ENCODE peak calls at places on chromosomes 16 and 17, in eight cellular contexts. B is lung, Z is astrocyte, A is endothelial cell of umbilical vein, I is GM23248, E is colonic mucosa, L is pancreas, W is uterus. K is an unnamed sample. For H3K9me3, the result is how much of the 10 kb centered on the place peaks cover.

GRCh38 chr16:75576384-75576811 is 10.2 kb downstream of the GABARAPL2 start:
- DNase-seq in B (no peak), L (no peak), Z (no peak), I (no peak), A (no peak), E (no peak), W (peak), K (no peak)

GRCh38 chr17:46930083-46930482 is 7.1 kb downstream of the GOSR2 start:
- DNase-seq in E (no peak), W (no peak), B (no peak), L (no peak), Z (no peak), I (no peak), A (no peak), K (no peak)

GRCh38 chr17:81187586-81188490 is 21.8 kb upstream of the AATK start:
- DNase-seq in I (no peak), E (no peak), B (no peak), Z (no peak), W (no peak), L (no peak), A (no peak), K (no peak)

GRCh38 chr17:19664821-19665181 is 16.2 kb downstream of the ALDH3A2 start:
- DNase-seq in Z (no peak), L (no peak), B (no peak), W (no peak), E (no peak), A (no peak), I (no peak), K (no peak)

GRCh38 chr16:86823895-86824671 is 245.7 kb downstream of the FOXL1 start:
- DNase-seq in Z (peak), W (no peak), B (no peak), E (no peak), I (peak), A (peak), L (no peak), K (no peak)

GRCh38 chr17:67491009-67491677 is 114.1 kb downstream of the PITPNC1 start:
- DNase-seq in L (peak), W (peak), I (peak), B (peak), Z (peak), E (peak), A (peak), K (peak)

GRCh38 chr16:4376126-4376819 is 4.6 kb downstream of the VASN start:
- DNase-seq in A (no peak), Z (peak), E (peak), W (peak), B (peak), L (peak), I (peak), K (peak)

GRCh38 chr16:23359092-23359760 is 57.1 kb downstream of the SCNN1B start:
- DNase-seq in B (no peak), Z (no peak), W (no peak), E (no peak), I (peak), A (peak), L (peak), K (no peak)

GRCh38 chr16:70746040-70746707 is 54.8 kb downstream of the VAC14 start:
- DNase-seq in E (peak), I (peak), W (peak), L (peak), B (peak), Z (peak), A (peak), K (peak)

GRCh38 chr17:27624555-27624954 is 6.4 kb upstream of the LGALS9 start:
- DNase-seq in Z (no peak), W (no peak), E (no peak), B (no peak), L (no peak), I (no peak), A (no peak), K (no peak)

GRCh38 chr17:2400474-2400866 is 390 bp downstream of the MNT start:
- DNase-seq in I (peak), A (peak), L (peak), E (peak), W (no peak), Z (no peak), B (no peak), K (peak)

GRCh38 chr16:57725077-57725953 is 10.3 kb upstream of the KATNB1 start:
- DNase-seq in E (no peak), B (no peak), Z (no peak), A (no peak), I (no peak), L (no peak), W (no peak), K (no peak)

GRCh38 chr16:72246423-72246822 is 74.5 kb upstream of the PMFBP1 start:
- DNase-seq in A (no peak), Z (no peak), W (no peak), E (no peak), I (no peak), B (no peak), L (no peak), K (no peak)

GRCh38 chr16:67336646-67337045 is 10.0 kb downstream of the LRRC36 start:
- DNase-seq in A (no peak), E (no peak), W (no peak), B (no peak), I (peak), L (no peak), Z (no peak), K (no peak)

GRCh38 chr16:81005644-81006471 is 827 bp downstream of the CMC2 start:
- DNase-seq in B (no peak), A (peak), I (peak), L (no peak), Z (no peak), W (peak), E (peak), K (no peak)

GRCh38 chr16:66740533-66740932 is 10.9 kb downstream of the DYNC1LI2 start:
- DNase-seq in I (peak), Z (no peak), L (no peak), A (peak), W (no peak), B (no peak), E (peak), K (no peak)

DNA sequence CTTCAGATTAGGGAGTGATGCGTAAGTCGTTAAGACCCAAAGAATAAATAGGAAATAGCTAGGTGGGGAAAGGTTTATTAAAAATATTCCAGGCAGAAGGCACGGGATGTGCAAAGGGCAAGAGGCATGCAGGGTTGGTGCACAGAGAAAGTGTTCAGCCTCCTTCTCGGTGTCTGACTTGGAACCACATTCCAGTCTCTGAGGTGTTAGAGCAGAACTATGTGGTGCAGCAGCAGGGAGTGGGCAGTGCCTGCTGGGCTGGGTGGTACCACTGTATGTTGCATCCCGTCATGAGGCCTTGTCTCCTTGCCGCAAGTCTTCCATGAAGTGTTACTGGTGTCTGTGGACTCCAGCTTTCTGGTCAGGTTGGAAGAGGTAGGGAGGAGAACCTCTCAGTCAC is 11.1 kb downstream of the NKD1 start:
- DNase-seq in Z (no peak), I (no peak), W (no peak), E (no peak), A (no peak), B (no peak), L (no peak), K (no peak)
- H3K27ac ChIP-seq in Z (no peak), I (no peak), W (no peak), E (no peak), A (no peak), B (no peak), L (no peak), K (no peak)

GRCh38 chr16:35562471-35562870 is 2103.1 kb downstream of the TP53TG3F start:
- DNase-seq in W (no peak), A (no peak), L (no peak), E (no peak), B (no peak), I (no peak), Z (no peak), K (no peak)

GRCh38 chr16:35559911-35560636 is 2100.7 kb downstream of the TP53TG3F start:
- DNase-seq in Z (no peak), W (no peak), I (no peak), E (no peak), A (no peak), B (no peak), L (no peak), K (no peak)

GRCh38 chr16:35562919-35563318 is 2103.5 kb downstream of the TP53TG3F start:
- DNase-seq in W (no peak), Z (no peak), B (no peak), L (no peak), I (no peak), E (no peak), A (no peak), K (no peak)

GRCh38 chr16:35561346-35561745 is 2101.9 kb downstream of the TP53TG3F start:
- DNase-seq in Z (no peak), B (no peak), L (no peak), E (no peak), W (no peak), I (no peak), A (no peak), K (no peak)

GRCh38 chr16:35560637-35560984 is 2101.2 kb downstream of the TP53TG3F start:
- DNase-seq in B (no peak), A (no peak), E (no peak), W (no peak), Z (no peak), I (no peak), L (no peak), K (no peak)
- H3K9me3 ChIP-seq in B (under half), A (under half), E (under half), W (under half), Z (under half), I (under half), L (under half), K (under half)

DNA sequence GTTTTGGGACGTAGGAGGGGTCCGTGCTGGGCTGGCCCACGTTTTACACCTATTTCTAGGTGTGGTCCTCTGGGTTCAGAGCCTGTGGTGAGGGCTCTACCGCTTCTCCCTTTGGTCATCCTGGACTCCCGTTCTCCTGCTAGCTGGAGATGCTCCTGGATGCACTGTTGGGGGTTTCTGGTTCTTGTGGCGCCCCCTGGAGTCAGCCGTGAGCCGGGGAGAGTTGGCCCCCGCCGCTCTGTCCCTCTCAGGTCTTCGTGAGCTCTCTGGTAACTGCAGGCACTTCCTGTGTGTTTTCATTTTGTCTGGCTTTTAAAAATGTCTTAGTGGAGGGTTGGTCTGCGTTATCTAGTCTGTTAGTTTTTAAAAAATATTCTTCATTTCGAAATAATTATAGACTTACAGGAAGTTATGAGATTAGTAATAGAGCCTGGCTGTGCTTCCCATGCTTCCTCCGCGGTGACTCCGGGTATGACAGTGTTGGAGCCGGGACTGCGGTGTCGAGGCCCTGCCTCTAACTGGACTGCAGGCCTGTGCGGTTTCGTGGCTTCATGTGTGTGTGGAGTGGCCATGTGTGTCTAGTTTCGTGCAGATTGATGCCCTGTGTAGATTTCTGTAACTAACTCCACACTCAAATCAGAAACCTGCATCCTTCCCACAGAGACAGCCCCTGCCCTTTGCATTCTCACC is 78.0 kb upstream of the ZNF750 start:
- DNase-seq in Z (no peak), L (no peak), B (no peak), W (no peak), A (peak), E (peak), I (peak), K (no peak)
- H3K27ac ChIP-seq in Z (no peak), L (no peak), B (no peak), W (no peak), A (no peak), E (no peak), I (no peak), K (no peak)

GRCh38 chr16:54605536-54606066 is 319.0 kb upstream of the IRX3 start:
- DNase-seq in L (no peak), A (no peak), B (no peak), Z (no peak), W (no peak), E (no peak), I (no peak), K (no peak)
- H3K9me3 ChIP-seq in L (under half), A (under half), B (under half), Z (under half), W (under half), E (under half), I (under half), K (under half)

GRCh38 chr17:49021768-49022103 is 24.6 kb downstream of the IGF2BP1 start:
- DNase-seq in A (peak), Z (no peak), I (no peak), E (no peak), B (no peak), L (no peak), W (no peak), K (no peak)

GRCh38 chr17:49018673-49019215 is 21.6 kb downstream of the IGF2BP1 start:
- DNase-seq in B (no peak), A (no peak), W (no peak), Z (no peak), I (no peak), E (no peak), L (no peak), K (no peak)

GRCh38 chr17:49022391-49022941 is 25.3 kb downstream of the IGF2BP1 start:
- DNase-seq in E (no peak), B (no peak), A (peak), L (no peak), W (no peak), Z (peak), I (no peak), K (no peak)

GRCh38 chr17:49021095-49021767 is 24.0 kb downstream of the IGF2BP1 start:
- DNase-seq in A (peak), I (peak), L (no peak), W (no peak), E (no peak), B (no peak), Z (no peak), K (no peak)

DNA sequence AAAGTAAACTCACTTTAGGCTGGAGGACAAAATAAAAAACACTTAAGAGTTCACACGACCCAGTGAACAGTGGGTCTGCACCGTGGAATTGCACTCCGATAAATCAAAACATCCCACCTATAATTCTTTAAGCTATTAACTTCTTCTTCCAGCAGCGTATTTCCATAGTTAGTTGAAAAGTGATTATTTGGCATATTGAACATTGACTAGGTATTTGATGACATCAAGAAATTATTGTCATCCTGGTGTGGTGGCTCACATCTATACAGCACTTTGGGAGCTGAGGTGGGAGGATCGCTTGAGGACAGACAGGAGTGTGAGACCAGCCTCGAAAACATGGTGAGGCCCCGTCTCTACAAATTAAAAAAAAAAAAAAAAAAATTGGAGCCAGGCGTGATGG is 23.4 kb downstream of the IGF2BP1 start:
- DNase-seq in W (no peak), E (no peak), I (no peak), B (no peak), Z (no peak), A (no peak), L (no peak), K (no peak)
- H3K27ac ChIP-seq in W (no peak), E (no peak), I (peak), B (no peak), Z (no peak), A (no peak), L (no peak), K (no peak)

GRCh38 chr16:35452471-35452870 is 1993.1 kb downstream of the TP53TG3F start:
- DNase-seq in W (no peak), B (no peak), Z (no peak), I (no peak), E (no peak), A (no peak), L (no peak), K (no peak)

GRCh38 chr16:35449663-35450062 is 1990.3 kb downstream of the TP53TG3F start:
- DNase-seq in Z (no peak), E (no peak), W (no peak), B (no peak), L (no peak), A (no peak), I (no peak), K (no peak)

GRCh38 chr16:35450648-35451047 is 1991.2 kb downstream of the TP53TG3F start:
- DNase-seq in W (no peak), B (no peak), E (no peak), I (no peak), A (no peak), Z (no peak), L (no peak), K (no peak)

GRCh38 chr16:35447010-35447558 is 1987.7 kb downstream of the TP53TG3F start:
- DNase-seq in B (no peak), L (no peak), E (no peak), A (no peak), W (no peak), Z (no peak), I (no peak), K (no peak)
- H3K9me3 ChIP-seq in B (under half), L (under half), E (under half), A (under half), W (under half), Z (under half), I (under half), K (under half)

GRCh38 chr16:20308801-20309590 is 18.3 kb downstream of the GP2 start:
- DNase-seq in W (no peak), A (no peak), Z (no peak), B (no peak), I (no peak), E (no peak), L (no peak), K (no peak)

GRCh38 chr16:20306401-20306800 is 20.9 kb downstream of the GP2 start:
- DNase-seq in I (no peak), B (no peak), W (no peak), A (no peak), L (no peak), E (no peak), Z (no peak), K (no peak)

GRCh38 chr16:20307791-20308190 is 19.5 kb downstream of the GP2 start:
- DNase-seq in Z (no peak), I (no peak), E (no peak), L (no peak), A (no peak), B (no peak), W (no peak), K (no peak)

GRCh38 chr16:20308266-20308665 is 19.0 kb downstream of the GP2 start:
- DNase-seq in E (no peak), L (no peak), A (no peak), B (no peak), I (no peak), Z (no peak), W (no peak), K (no peak)

GRCh38 chr16:20307240-20307671 is 20.1 kb downstream of the GP2 start:
- DNase-seq in I (no peak), W (no peak), A (no peak), Z (no peak), E (no peak), L (no peak), B (no peak), K (no peak)
- H3K27ac ChIP-seq in I (no peak), W (no peak), A (no peak), Z (no peak), E (no peak), L (no peak), B (no peak), K (no peak)

K was measured in aorta.